ENCODE peak calls at places on chromosomes 13 and 19, in ten cellular contexts. V, G, P, Q, O, S, T, Z, R and U are unnamed samples. For H3K4me1, H3K27me3 and H3K36me3, the result is how much of the 10 kb centered on the place peaks cover.

GRCh38 chr19:54179921-54180452 is 7.0 kb upstream of the TMC4 start:
- DNase-seq in V (no peak), G (no peak), P (no peak), Q (no peak), O (no peak), S (no peak), T (no peak), Z (peak), R (peak), U (peak)

GRCh38 chr19:8393871-8394250 is 3.7 kb downstream of the RAB11B start:
- DNase-seq in V (peak), G (no peak), P (no peak), Q (no peak), O (no peak), S (no peak), T (no peak), Z (no peak), R (no peak), U (no peak)

GRCh38 chr13:112908342-112908741 is 60.7 kb upstream of the MCF2L start:
- DNase-seq in V (no peak), G (no peak), P (no peak), Q (no peak), O (no peak), S (no peak), T (no peak), Z (no peak), R (no peak), U (no peak)

GRCh38 chr19:58544591-58545285 is 874 bp downstream of the TRIM28 start:
- DNase-seq in V (no peak), G (peak), P (no peak), Q (no peak), O (peak), S (peak), T (no peak), Z (peak), R (peak), U (peak)

GRCh38 chr13:24822640-24823039 is 58.7 kb downstream of the RNF17 start:
- DNase-seq in V (no peak), G (no peak), P (no peak), Q (no peak), O (no peak), S (no peak), T (no peak), Z (no peak), R (no peak), U (no peak)

GRCh38 chr19:10520652-10521318 is 3.5 kb upstream of the S1PR5 start:
- DNase-seq in V (no peak), G (no peak), P (no peak), Q (no peak), O (no peak), S (peak), T (no peak), Z (no peak), R (no peak), U (no peak)

GRCh38 chr13:59391696-59392095 is 772.0 kb downstream of the DIAPH3 start:
- DNase-seq in V (no peak), G (peak), P (peak), Q (no peak), O (peak), S (peak), T (peak), Z (peak), R (peak), U (peak)

GRCh38 chr13:111482806-111483620 is 162.6 kb downstream of the TEX29 start:
- DNase-seq in V (no peak), G (no peak), P (no peak), Q (peak), O (no peak), S (no peak), T (no peak), Z (no peak), R (no peak), U (no peak)

GRCh38 chr19:10587022-10587838 is at the start of gene AP1M2:
- DNase-seq in V (no peak), G (no peak), P (no peak), Q (no peak), O (no peak), S (peak), T (no peak), Z (no peak), R (no peak), U (peak)

GRCh38 chr19:44819246-44819832 is 10.4 kb downstream of the BCAM start:
- DNase-seq in V (no peak), G (no peak), P (no peak), Q (no peak), O (no peak), S (no peak), T (no peak), Z (no peak), R (no peak), U (no peak)

GRCh38 chr19:48333467-48334384 is 8.4 kb downstream of the EMP3 start:
- DNase-seq in V (peak), G (peak), P (peak), Q (peak), O (peak), S (peak), T (peak), Z (peak), R (peak), U (peak)

GRCh38 chr13:23686948-23687347 is 116.7 kb downstream of the TNFRSF19 start:
- DNase-seq in V (no peak), G (no peak), P (no peak), Q (no peak), O (no peak), S (no peak), T (no peak), Z (no peak), R (peak), U (no peak)

GRCh38 chr13:99909836-99910619 is 61.5 kb downstream of the ZIC5 start:
- DNase-seq in V (no peak), G (no peak), P (no peak), Q (no peak), O (no peak), S (peak), T (no peak), Z (no peak), R (no peak), U (no peak)

GRCh38 chr19:7944177-7944761 is 803 bp upstream of the TIMM44 start:
- DNase-seq in V (peak), G (peak), P (peak), Q (peak), O (peak), S (peak), T (peak), Z (peak), R (peak), U (peak)

GRCh38 chr19:861756-862528 is 2.5 kb downstream of the CFD start:
- DNase-seq in V (peak), G (peak), P (no peak), Q (no peak), O (no peak), S (peak), T (no peak), Z (no peak), R (peak), U (peak)

GRCh38 chr13:78999494-78999893 is 340.5 kb upstream of the OBI1 start:
- DNase-seq in V (no peak), G (no peak), P (no peak), Q (no peak), O (no peak), S (no peak), T (no peak), Z (no peak), R (no peak), U (no peak)

GRCh38 chr19:46976845-46977320 is 42.8 kb upstream of the NPAS1 start:
- DNase-seq in V (peak), G (no peak), P (no peak), Q (no peak), O (no peak), S (no peak), T (peak), Z (peak), R (peak), U (no peak)

GRCh38 chr13:31891472-31891871 is 140.1 kb upstream of the FRY start:
- DNase-seq in V (no peak), G (no peak), P (no peak), Q (no peak), O (no peak), S (no peak), T (no peak), Z (no peak), R (no peak), U (no peak)

GRCh38 chr19:15399234-15399515 is 19.6 kb upstream of the AKAP8 start:
- DNase-seq in V (no peak), G (no peak), P (no peak), Q (peak), O (no peak), S (no peak), T (no peak), Z (no peak), R (no peak), U (no peak)
- H3K4me1 ChIP-seq in V (under half), G (under half), P (under half), Q (under half), O (under half), S (under half), T (under half), Z (under half), R (under half), U (under half)

GRCh38 chr19:55189424-55189823 is 9.3 kb upstream of the SYT5 start:
- DNase-seq in V (peak), G (no peak), P (no peak), Q (no peak), O (peak), S (no peak), T (peak), Z (peak), R (peak), U (no peak)

GRCh38 chr19:55193481-55193880 is 13.4 kb upstream of the SYT5 start:
- DNase-seq in V (no peak), G (no peak), P (no peak), Q (no peak), O (no peak), S (no peak), T (no peak), Z (no peak), R (no peak), U (no peak)

GRCh38 chr19:55186080-55186479 is 6.0 kb upstream of the SYT5 start:
- DNase-seq in V (no peak), G (no peak), P (no peak), Q (no peak), O (no peak), S (no peak), T (no peak), Z (no peak), R (no peak), U (no peak)

DNA sequence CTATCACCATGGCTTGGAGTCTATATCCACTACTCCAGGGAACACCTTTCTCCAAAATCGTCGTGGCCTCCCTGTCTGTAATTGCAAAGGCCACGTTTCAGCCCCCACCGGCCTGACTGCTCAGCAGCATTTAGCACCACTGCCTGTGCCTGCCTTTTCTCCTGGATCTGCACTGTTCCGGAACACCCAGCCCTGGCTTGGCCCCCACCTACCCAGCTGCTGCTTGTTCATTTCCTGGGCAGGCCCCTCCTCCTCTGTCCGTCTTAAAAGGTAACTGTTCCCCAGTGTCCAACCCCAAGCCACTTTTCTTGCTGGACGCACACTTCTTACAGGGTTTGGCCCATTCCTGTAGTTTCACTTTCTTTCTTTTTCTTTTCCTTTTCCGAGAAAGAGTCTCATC is 8.5 kb upstream of the SYT5 start:
- DNase-seq in V (no peak), G (no peak), P (no peak), Q (no peak), O (no peak), S (no peak), T (no peak), Z (no peak), R (no peak), U (no peak)
- H3K27me3 ChIP-seq in V (under half), G (under half), P (under half), Q (under half), O (under half), S (under half), T (under half), Z (under half), R (under half), U (under half)

DNA sequence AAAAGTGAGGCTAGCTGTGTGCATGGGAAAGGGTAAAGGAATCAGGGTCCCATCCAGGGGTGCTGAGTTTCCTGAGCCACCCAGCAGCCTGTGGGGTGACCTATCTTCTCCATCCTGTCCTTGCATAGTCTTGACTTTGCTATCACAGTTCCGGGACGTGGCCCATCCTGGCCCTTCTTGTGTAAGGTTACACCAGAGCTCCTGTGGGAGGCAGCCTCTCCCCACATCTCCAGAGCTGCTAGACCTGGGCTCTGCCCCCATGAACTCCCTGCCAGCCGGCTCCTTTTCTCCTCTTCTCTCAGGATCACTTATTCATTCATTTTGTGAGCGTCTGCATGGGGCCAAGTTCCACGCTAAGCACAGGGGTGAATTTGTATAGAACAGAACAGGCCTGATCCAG is 238.9 kb downstream of the TSHZ3 start:
- DNase-seq in V (no peak), G (no peak), P (no peak), Q (no peak), O (no peak), S (no peak), T (peak), Z (peak), R (peak), U (peak)
- H3K36me3 ChIP-seq in V (under half), G (under half), P (under half), Q (under half), O (under half), S (under half), T (under half), Z (under half), R (under half), U (under half)

GRCh38 chr13:90890435-90890834 is 457.1 kb upstream of the MIR17HG start:
- DNase-seq in V (no peak), G (no peak), P (no peak), Q (no peak), O (no peak), S (no peak), T (no peak), Z (no peak), R (no peak), U (no peak)
- H3K4me1 ChIP-seq in V (under half), G (under half), P (under half), Q (under half), O (under half), S (under half), T (under half), Z (under half), R (under half), U (under half)

GRCh38 chr19:35041548-35042055 is at the start of gene HPN:
- DNase-seq in V (peak), G (no peak), P (no peak), Q (no peak), O (no peak), S (peak), T (no peak), Z (no peak), R (no peak), U (no peak)

GRCh38 chr19:35040474-35040825 is 1.1 kb upstream of the HPN start:
- DNase-seq in V (no peak), G (no peak), P (no peak), Q (no peak), O (no peak), S (no peak), T (no peak), Z (no peak), R (no peak), U (no peak)

GRCh38 chr19:35040826-35041547 is 534 bp upstream of the HPN start:
- DNase-seq in V (peak), G (no peak), P (peak), Q (peak), O (peak), S (peak), T (peak), Z (no peak), R (peak), U (peak)

GRCh38 chr19:35038623-35039512 is 2.7 kb upstream of the HPN start:
- DNase-seq in V (peak), G (no peak), P (no peak), Q (no peak), O (no peak), S (no peak), T (no peak), Z (no peak), R (peak), U (no peak)

DNA sequence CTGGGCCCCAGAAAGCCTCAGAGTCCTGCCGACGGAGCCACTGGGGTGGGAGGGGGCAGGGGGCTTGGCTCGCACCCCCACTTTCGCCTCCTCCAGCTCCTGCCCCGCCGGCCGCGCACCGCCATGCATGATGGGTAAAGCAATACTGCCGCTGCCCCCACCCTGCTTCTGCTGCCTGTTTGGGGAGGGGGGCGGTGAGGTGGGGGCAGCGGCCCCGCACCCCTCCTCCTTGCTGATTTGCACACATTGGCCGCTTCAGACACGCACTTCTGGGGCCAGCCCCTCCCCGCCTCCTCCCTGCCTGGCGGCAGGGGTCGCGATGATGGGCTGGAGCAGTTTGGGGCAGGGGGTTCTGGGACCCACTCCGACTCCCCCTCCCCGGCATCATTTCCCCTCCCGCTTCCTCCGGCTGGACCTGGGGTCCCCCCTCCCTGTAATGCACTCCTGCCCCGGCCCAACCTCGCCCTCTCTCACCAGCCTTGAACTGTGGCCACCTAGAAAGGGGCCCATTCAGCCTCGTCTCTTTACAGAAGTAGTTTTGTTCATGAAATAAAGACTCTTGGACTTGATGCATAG is 1.6 kb upstream of the HPN start:
- DNase-seq in V (no peak), G (no peak), P (no peak), Q (no peak), O (no peak), S (no peak), T (no peak), Z (no peak), R (no peak), U (no peak)
- H3K27me3 ChIP-seq in V (under half), G (under half), P (under half), Q (under half), O (under half), S (under half), T (half or more), Z (under half), R (under half), U (under half)

GRCh38 chr19:36144624-36145023 is 4.8 kb downstream of the CAPNS1 start:
- DNase-seq in V (no peak), G (no peak), P (no peak), Q (no peak), O (no peak), S (no peak), T (no peak), Z (no peak), R (no peak), U (no peak)

GRCh38 chr19:36141039-36141914 is 1.4 kb downstream of the CAPNS1 start:
- DNase-seq in V (peak), G (peak), P (peak), Q (peak), O (peak), S (peak), T (peak), Z (peak), R (peak), U (peak)

GRCh38 chr19:36142046-36142445 is 2.2 kb downstream of the CAPNS1 start:
- DNase-seq in V (no peak), G (no peak), P (no peak), Q (no peak), O (no peak), S (no peak), T (no peak), Z (no peak), R (no peak), U (no peak)

GRCh38 chr19:36140289-36141038 is 598 bp downstream of the CAPNS1 start:
- DNase-seq in V (no peak), G (peak), P (peak), Q (peak), O (peak), S (peak), T (peak), Z (peak), R (peak), U (peak)

DNA sequence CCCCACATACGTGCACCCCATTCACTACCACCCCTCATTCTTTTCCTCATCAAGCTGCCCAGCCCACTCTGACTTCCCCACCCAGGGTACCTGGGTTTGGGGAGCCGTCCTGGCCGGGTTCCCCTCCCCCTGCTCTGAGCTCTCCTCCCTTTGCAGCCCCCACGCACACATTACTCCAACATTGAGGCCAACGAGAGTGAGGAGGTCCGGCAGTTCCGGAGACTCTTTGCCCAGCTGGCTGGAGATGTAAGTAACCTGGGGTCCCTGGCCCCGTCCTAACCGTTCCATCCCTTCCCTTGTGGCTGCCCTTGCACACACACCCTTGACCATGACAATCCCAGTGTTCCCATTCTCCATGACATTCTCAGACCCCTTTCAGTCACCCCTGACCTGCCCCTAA is 2.6 kb downstream of the CAPNS1 start:
- DNase-seq in V (no peak), G (no peak), P (no peak), Q (no peak), O (no peak), S (no peak), T (no peak), Z (no peak), R (no peak), U (no peak)
- H3K36me3 ChIP-seq in V (under half), G (under half), P (half or more), Q (under half), O (half or more), S (under half), T (half or more), Z (under half), R (under half), U (under half)

DNA sequence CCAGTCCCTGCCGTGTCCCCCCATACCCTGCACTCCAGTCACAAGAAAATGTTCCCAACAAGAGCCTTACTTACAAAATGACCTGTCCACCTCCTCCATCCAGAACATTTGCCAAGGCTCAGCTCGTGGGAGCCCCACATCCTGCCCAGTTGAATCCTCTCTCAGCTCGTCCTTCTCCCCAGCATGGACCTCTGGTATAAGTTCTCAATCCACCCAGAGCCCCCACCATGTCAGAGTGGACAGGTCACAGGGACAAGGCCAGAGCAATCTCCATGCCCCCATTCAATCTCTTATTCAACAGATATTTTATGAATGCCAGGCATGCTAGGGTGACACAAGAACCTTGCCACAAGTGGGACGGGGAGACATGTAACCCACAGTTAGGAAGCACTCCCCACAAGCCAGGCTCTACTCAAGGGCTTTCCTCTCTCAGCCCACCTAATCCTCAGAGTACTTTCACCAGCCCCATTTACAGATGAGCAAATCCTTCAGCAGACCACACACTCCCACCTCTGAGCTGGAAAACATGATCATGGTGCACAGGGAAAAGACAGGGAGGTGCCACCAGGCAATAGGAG is 15.1 kb downstream of the DEDD2 start:
- DNase-seq in V (no peak), G (no peak), P (no peak), Q (peak), O (no peak), S (no peak), T (no peak), Z (no peak), R (no peak), U (no peak)
- H3K4me1 ChIP-seq in V (under half), G (half or more), P (under half), Q (under half), O (under half), S (under half), T (under half), Z (under half), R (under half), U (under half)